ENCODE peak calls at places on chromosomes 6 and 20, in seven cellular contexts. J, O, R, I, P, Y and S are unnamed samples.

GRCh38 chr20:57716202-57716601 is 6.4 kb upstream of the PMEPA1 start:
- DNase-seq in J (no peak), O (no peak), R (no peak), I (no peak), P (no peak), Y (no peak), S (no peak)

GRCh38 chr6:39295538-39295937 is 18.7 kb downstream of the KCNK17 start:
- DNase-seq in J (peak), O (no peak), R (no peak), I (no peak), P (no peak), Y (no peak), S (no peak)

GRCh38 chr20:59356662-59357061 is 56.3 kb downstream of the EDN3 start:
- DNase-seq in J (no peak), O (no peak), R (no peak), I (no peak), P (no peak), Y (no peak), S (no peak)

GRCh38 chr20:42277203-42277602 is 659.0 kb upstream of the CHD6 start:
- DNase-seq in J (no peak), O (no peak), R (no peak), I (no peak), P (no peak), Y (no peak), S (no peak)

GRCh38 chr20:57657537-57658446 is 37.6 kb upstream of the ZBP1 start:
- DNase-seq in J (no peak), O (no peak), R (peak), I (no peak), P (no peak), Y (peak), S (peak)

GRCh38 chr20:33893314-33893713 is 82.2 kb downstream of the CHMP4B start:
- DNase-seq in J (no peak), O (no peak), R (no peak), I (no peak), P (no peak), Y (no peak), S (no peak)

GRCh38 chr20:46070215-46070910 is 19.4 kb downstream of the NCOA5 start:
- DNase-seq in J (no peak), O (no peak), R (no peak), I (no peak), P (no peak), Y (no peak), S (no peak)

GRCh38 chr6:14765106-14765505 is 480.8 kb upstream of the JARID2 start:
- DNase-seq in J (no peak), O (no peak), R (no peak), I (no peak), P (no peak), Y (no peak), S (no peak)

GRCh38 chr6:44926556-44926955 is 401.6 kb upstream of the RUNX2 start:
- DNase-seq in J (no peak), O (no peak), R (no peak), I (no peak), P (no peak), Y (no peak), S (no peak)

GRCh38 chr20:58895099-58895795 is 42.7 kb downstream of the GNAS start:
- DNase-seq in J (no peak), O (no peak), R (no peak), I (no peak), P (no peak), Y (no peak), S (no peak)

GRCh38 chr6:87183687-87184086 is 28.3 kb downstream of the ZNF292 start:
- DNase-seq in J (no peak), O (no peak), R (no peak), I (no peak), P (no peak), Y (no peak), S (no peak)

GRCh38 chr6:152271681-152272464 is 365.3 kb downstream of the SYNE1 start:
- DNase-seq in J (no peak), O (no peak), R (peak), I (no peak), P (no peak), Y (no peak), S (no peak)

GRCh38 chr6:35090734-35091133 is 50.4 kb downstream of the TCP11 start:
- DNase-seq in J (peak), O (no peak), R (no peak), I (no peak), P (no peak), Y (no peak), S (no peak)

GRCh38 chr6:28585335-28585734 is 59.7 kb downstream of the GPX5 start:
- DNase-seq in J (peak), O (no peak), R (no peak), I (no peak), P (no peak), Y (no peak), S (no peak)

GRCh38 chr20:38115205-38115604 is 49.9 kb downstream of the TGM2 start:
- DNase-seq in J (no peak), O (no peak), R (no peak), I (no peak), P (no peak), Y (no peak), S (no peak)

GRCh38 chr6:166556871-166557322 is 29.6 kb downstream of the RAMACL start:
- DNase-seq in J (no peak), O (no peak), R (peak), I (no peak), P (peak), Y (no peak), S (peak)

GRCh38 chr20:43825635-43826034 is 89.0 kb upstream of the TOX2 start:
- DNase-seq in J (no peak), O (no peak), R (no peak), I (no peak), P (no peak), Y (no peak), S (no peak)

GRCh38 chr6:149899486-149899885 is 1.6 kb upstream of the RAET1E start:
- DNase-seq in J (no peak), O (no peak), R (no peak), I (no peak), P (no peak), Y (no peak), S (no peak)

GRCh38 chr20:44928595-44928994 is 18.7 kb downstream of the PABPC1L start:
- DNase-seq in J (no peak), O (no peak), R (no peak), I (no peak), P (no peak), Y (no peak), S (no peak)

GRCh38 chr6:141890661-141891060 is 242.1 kb upstream of the GJE1 start:
- DNase-seq in J (no peak), O (no peak), R (no peak), I (no peak), P (no peak), Y (no peak), S (no peak)

GRCh38 chr6:25316626-25317025 is 37.5 kb downstream of the CARMIL1 start:
- DNase-seq in J (no peak), O (no peak), R (no peak), I (no peak), P (no peak), Y (no peak), S (no peak)

GRCh38 chr6:5672581-5673011 is 334.1 kb downstream of the NRN1 start:
- DNase-seq in J (peak), O (no peak), R (peak), I (no peak), P (peak), Y (no peak), S (no peak)

GRCh38 chr6:132142308-132142707 is 191.1 kb upstream of the CCN2 start:
- DNase-seq in J (no peak), O (no peak), R (no peak), I (no peak), P (no peak), Y (no peak), S (no peak)